ENCODE peak calls at places on chromosomes 13 and 19, in ten cellular contexts. X is posterior vena cava; T is stimulated activated CD4-positive, alpha-beta T cell treated with anti-CD3 and anti-CD28 coated beads, Interleukin-15, amount 100 ng/mL, for 1 hour; K is HS-5; S is neural crest cell; O is heart right ventricle; H is DMS79; P is lower leg skin; I is body of pancreas; M is stimulated activated CD8-positive, alpha-beta memory T cell treated with anti-CD3 and anti-CD28 coated beads, Interleukin-12 subunit alpha, Interleukin-12 subunit beta, amount 100 ng/mL, for 1 hour. Z is an unnamed sample.
A peak's percentile ranks its signal among the peaks of the same experiment; 100 is the strongest.

GRCh38 chr13:43878897-43879322 is 630 bp downstream of the CCDC122 start:
- DNase-seq in K (no peak), T (no peak), P (peak; percentile 96), H (peak; percentile 17), M (peak; percentile 1), X (peak; percentile 93), I (peak; percentile 85), S (peak; percentile 38), O (peak; percentile 78), Z (no peak)

GRCh38 chr13:52994865-52995264 is 33.7 kb upstream of the OLFM4 start:
- DNase-seq in X (no peak), T (no peak), M (no peak), S (no peak), K (no peak), I (no peak), P (no peak), H (no peak), O (no peak), Z (no peak)

GRCh38 chr13:36297259-36297599 is 385 bp downstream of the CCDC169 start:
- DNase-seq in T (no peak), M (no peak), H (no peak), P (no peak), X (no peak), O (no peak), S (no peak), I (no peak), K (no peak), Z (no peak)

GRCh38 chr19:40392123-40392522 is 2.1 kb upstream of the HIPK4 start:
- DNase-seq in O (no peak), M (no peak), H (no peak), I (no peak), X (no peak), P (no peak), K (no peak), S (no peak), T (no peak), Z (no peak)

GRCh38 chr19:48784527-48784926 is 26.3 kb downstream of the BCAT2 start:
- DNase-seq in T (no peak), X (no peak), M (no peak), O (no peak), H (no peak), P (no peak), I (peak; percentile 68), S (no peak), K (no peak), Z (no peak)

GRCh38 chr19:6459356-6460098 is at the start of gene SLC25A23:
- DNase-seq in I (peak; percentile 71), H (peak; percentile 12), M (no peak), X (no peak), O (peak; percentile 76), S (peak; percentile 68), P (peak; percentile 92), K (peak; percentile 18), T (peak; percentile 15), Z (peak; percentile 48)

GRCh38 chr13:52001120-52001731 is 10.0 kb downstream of the ATP7B start:
- DNase-seq in S (no peak), M (no peak), H (peak; percentile 3), K (no peak), I (no peak), X (no peak), P (no peak), O (no peak), T (no peak), Z (peak; percentile 91)

GRCh38 chr13:103386341-103386740 is 320.1 kb upstream of the SLC10A2 start:
- DNase-seq in S (no peak), M (no peak), K (no peak), I (peak; percentile 5), T (no peak), P (no peak), X (no peak), H (no peak), O (no peak), Z (no peak)

GRCh38 chr13:24618219-24618955 is 61.8 kb upstream of the ATP12A start:
- DNase-seq in X (no peak), P (no peak), O (no peak), I (peak; percentile 9), K (no peak), T (peak; percentile 18), H (no peak), S (no peak), M (peak; percentile 42), Z (peak; percentile 78)